ENCODE peak calls at places on chromosomes 13 and 19, in ten cellular contexts. One of them, this sample, is unnamed.

GRCh38 chr19:53977991-53978731 is 13.3 kb upstream of the CACNG6 start:
- DNase-seq in breast epithelium: no peak
- DNase-seq in ACHN: no peak
- DNase-seq in cardiac fibroblast: peak; percentile 97
- DNase-seq in dermis microvascular lymphatic vessel endothelial cell: peak; percentile 96
- DNase-seq in Calu3: no peak
- DNase-seq in AG10803: peak; percentile 86
- DNase-seq in DMS53: no peak
- DNase-seq in WTC11: peak; percentile 99
- DNase-seq in renal cortical epithelial cell: peak; percentile 3
- DNase-seq in this sample: no peak

GRCh38 chr19:40512473-40513344 is 45.9 kb downstream of the SPTBN4 start:
- DNase-seq in ACHN: no peak
- DNase-seq in renal cortical epithelial cell: no peak
- DNase-seq in cardiac fibroblast: peak; percentile 9
- DNase-seq in dermis microvascular lymphatic vessel endothelial cell: no peak
- DNase-seq in AG10803: peak; percentile 13
- DNase-seq in WTC11: peak; percentile 67
- DNase-seq in Calu3: no peak
- DNase-seq in breast epithelium: no peak
- DNase-seq in DMS53: peak; percentile 72
- DNase-seq in this sample: no peak

GRCh38 chr19:42309686-42310085 is 3.4 kb upstream of the TMEM145 start:
- DNase-seq in renal cortical epithelial cell: no peak
- DNase-seq in AG10803: no peak
- DNase-seq in Calu3: no peak
- DNase-seq in DMS53: no peak
- DNase-seq in ACHN: no peak
- DNase-seq in WTC11: no peak
- DNase-seq in dermis microvascular lymphatic vessel endothelial cell: no peak
- DNase-seq in cardiac fibroblast: no peak
- DNase-seq in breast epithelium: no peak
- DNase-seq in this sample: no peak

GRCh38 chr13:77729502-77730221 is 32.2 kb downstream of the SLAIN1 start:
- DNase-seq in AG10803: no peak
- DNase-seq in dermis microvascular lymphatic vessel endothelial cell: no peak
- DNase-seq in WTC11: no peak
- DNase-seq in breast epithelium: no peak
- DNase-seq in renal cortical epithelial cell: no peak
- DNase-seq in ACHN: no peak
- DNase-seq in cardiac fibroblast: no peak
- DNase-seq in Calu3: no peak
- DNase-seq in DMS53: no peak
- DNase-seq in this sample: no peak

GRCh38 chr13:46630419-46631183 is 77.6 kb downstream of the LRCH1 start:
- DNase-seq in Calu3: no peak
- DNase-seq in breast epithelium: no peak
- DNase-seq in ACHN: no peak
- DNase-seq in AG10803: no peak
- DNase-seq in cardiac fibroblast: no peak
- DNase-seq in dermis microvascular lymphatic vessel endothelial cell: no peak
- DNase-seq in renal cortical epithelial cell: no peak
- DNase-seq in WTC11: no peak
- DNase-seq in DMS53: no peak
- DNase-seq in this sample: no peak

GRCh38 chr19:709196-709964 is 645 bp downstream of the PALM start:
- DNase-seq in WTC11: no peak
- DNase-seq in AG10803: no peak
- DNase-seq in ACHN: no peak
- DNase-seq in DMS53: no peak
- DNase-seq in renal cortical epithelial cell: no peak
- DNase-seq in breast epithelium: no peak
- DNase-seq in dermis microvascular lymphatic vessel endothelial cell: no peak
- DNase-seq in Calu3: no peak
- DNase-seq in cardiac fibroblast: no peak
- DNase-seq in this sample: no peak

GRCh38 chr19:1651061-1651547 is 1.3 kb downstream of the TCF3 start:
- DNase-seq in Calu3: no peak
- DNase-seq in breast epithelium: no peak
- DNase-seq in renal cortical epithelial cell: no peak
- DNase-seq in ACHN: peak; percentile 22
- DNase-seq in AG10803: peak; percentile 12
- DNase-seq in WTC11: peak; percentile 56
- DNase-seq in dermis microvascular lymphatic vessel endothelial cell: peak; percentile 42
- DNase-seq in cardiac fibroblast: peak; percentile 37
- DNase-seq in DMS53: no peak
- DNase-seq in this sample: no peak

GRCh38 chr13:51148952-51149573 is 38.0 kb upstream of the C13orf42 start:
- DNase-seq in AG10803: peak; percentile 60
- DNase-seq in Calu3: peak; percentile 17
- DNase-seq in WTC11: peak; percentile 68
- DNase-seq in ACHN: peak; percentile 4
- DNase-seq in cardiac fibroblast: peak; percentile 77
- DNase-seq in dermis microvascular lymphatic vessel endothelial cell: peak; percentile 58
- DNase-seq in breast epithelium: no peak
- DNase-seq in renal cortical epithelial cell: peak; percentile 47
- DNase-seq in DMS53: peak; percentile 47
- DNase-seq in this sample: no peak

GRCh38 chr13:26019881-26020535 is 31.8 kb downstream of the SHISA2 start:
- DNase-seq in renal cortical epithelial cell: peak; percentile 100
- DNase-seq in cardiac fibroblast: peak; percentile 68
- DNase-seq in breast epithelium: no peak
- DNase-seq in DMS53: no peak
- DNase-seq in dermis microvascular lymphatic vessel endothelial cell: peak; percentile 82
- DNase-seq in Calu3: peak; percentile 48
- DNase-seq in WTC11: no peak
- DNase-seq in ACHN: peak; percentile 97
- DNase-seq in AG10803: peak; percentile 89
- DNase-seq in this sample: no peak

GRCh38 chr13:49679244-49679643 is 12.0 kb downstream of the EBPL start:
- DNase-seq in ACHN: no peak
- DNase-seq in dermis microvascular lymphatic vessel endothelial cell: peak; percentile 33
- DNase-seq in cardiac fibroblast: no peak
- DNase-seq in breast epithelium: no peak
- DNase-seq in AG10803: no peak
- DNase-seq in renal cortical epithelial cell: peak; percentile 51
- DNase-seq in Calu3: peak; percentile 10
- DNase-seq in DMS53: peak; percentile 5
- DNase-seq in WTC11: no peak
- DNase-seq in this sample: no peak

GRCh38 chr13:21675095-21676007 is 4.5 kb downstream of the FGF9 start:
- DNase-seq in cardiac fibroblast: no peak
- DNase-seq in renal cortical epithelial cell: no peak
- DNase-seq in AG10803: no peak
- DNase-seq in dermis microvascular lymphatic vessel endothelial cell: no peak
- DNase-seq in DMS53: peak; percentile 92
- DNase-seq in ACHN: no peak
- DNase-seq in breast epithelium: no peak
- DNase-seq in Calu3: peak; percentile 28
- DNase-seq in WTC11: peak; percentile 57
- DNase-seq in this sample: no peak

GRCh38 chr19:51272183-51272817 is 21.4 kb downstream of the SIGLECL1 start:
- DNase-seq in ACHN: no peak
- DNase-seq in breast epithelium: no peak
- DNase-seq in Calu3: no peak
- DNase-seq in dermis microvascular lymphatic vessel endothelial cell: no peak
- DNase-seq in DMS53: no peak
- DNase-seq in renal cortical epithelial cell: no peak
- DNase-seq in WTC11: no peak
- DNase-seq in cardiac fibroblast: no peak
- DNase-seq in AG10803: no peak
- DNase-seq in this sample: no peak

GRCh38 chr13:24233351-24233901 is 72.9 kb downstream of the SPATA13 start:
- DNase-seq in AG10803: peak; percentile 41
- DNase-seq in WTC11: peak; percentile 31
- DNase-seq in DMS53: no peak
- DNase-seq in renal cortical epithelial cell: peak; percentile 44
- DNase-seq in cardiac fibroblast: peak; percentile 43
- DNase-seq in breast epithelium: no peak
- DNase-seq in ACHN: no peak
- DNase-seq in Calu3: no peak
- DNase-seq in dermis microvascular lymphatic vessel endothelial cell: no peak
- DNase-seq in this sample: no peak

GRCh38 chr19:39007096-39007495 is 25.3 kb downstream of the FBXO27 start:
- DNase-seq in Calu3: no peak
- DNase-seq in WTC11: peak; percentile 23
- DNase-seq in DMS53: peak; percentile 28
- DNase-seq in ACHN: no peak
- DNase-seq in dermis microvascular lymphatic vessel endothelial cell: no peak
- DNase-seq in breast epithelium: no peak
- DNase-seq in renal cortical epithelial cell: no peak
- DNase-seq in AG10803: no peak
- DNase-seq in cardiac fibroblast: no peak
- DNase-seq in this sample: no peak

GRCh38 chr19:634975-635652 is 1.8 kb upstream of the POLRMT start:
- DNase-seq in cardiac fibroblast: no peak
- DNase-seq in DMS53: no peak
- DNase-seq in ACHN: no peak
- DNase-seq in dermis microvascular lymphatic vessel endothelial cell: no peak
- DNase-seq in renal cortical epithelial cell: no peak
- DNase-seq in breast epithelium: no peak
- DNase-seq in Calu3: no peak
- DNase-seq in AG10803: no peak
- DNase-seq in WTC11: no peak
- DNase-seq in this sample: no peak

GRCh38 chr13:72890546-72890945 is 108.6 kb downstream of the PIBF1 start:
- DNase-seq in DMS53: no peak
- DNase-seq in renal cortical epithelial cell: peak; percentile 27
- DNase-seq in breast epithelium: no peak
- DNase-seq in cardiac fibroblast: no peak
- DNase-seq in AG10803: no peak
- DNase-seq in dermis microvascular lymphatic vessel endothelial cell: no peak
- DNase-seq in ACHN: no peak
- DNase-seq in WTC11: no peak
- DNase-seq in Calu3: no peak
- DNase-seq in this sample: no peak

GRCh38 chr13:42041017-42041683 is 7.3 kb upstream of the DGKH start:
- DNase-seq in AG10803: peak; percentile 45
- DNase-seq in dermis microvascular lymphatic vessel endothelial cell: peak; percentile 69
- DNase-seq in breast epithelium: peak; percentile 57
- DNase-seq in renal cortical epithelial cell: no peak
- DNase-seq in cardiac fibroblast: peak; percentile 58
- DNase-seq in WTC11: peak; percentile 55
- DNase-seq in DMS53: peak; percentile 77
- DNase-seq in Calu3: peak; percentile 51
- DNase-seq in ACHN: peak; percentile 47
- DNase-seq in this sample: no peak

GRCh38 chr13:99693351-99693750 is 192.1 kb downstream of the TM9SF2 start:
- DNase-seq in AG10803: no peak
- DNase-seq in dermis microvascular lymphatic vessel endothelial cell: no peak
- DNase-seq in WTC11: no peak
- DNase-seq in ACHN: no peak
- DNase-seq in DMS53: no peak
- DNase-seq in renal cortical epithelial cell: no peak
- DNase-seq in Calu3: no peak
- DNase-seq in cardiac fibroblast: no peak
- DNase-seq in breast epithelium: no peak
- DNase-seq in this sample: no peak

GRCh38 chr13:59145381-59145780 is 1018.3 kb downstream of the DIAPH3 start:
- DNase-seq in AG10803: no peak
- DNase-seq in DMS53: no peak
- DNase-seq in dermis microvascular lymphatic vessel endothelial cell: no peak
- DNase-seq in breast epithelium: no peak
- DNase-seq in renal cortical epithelial cell: no peak
- DNase-seq in Calu3: no peak
- DNase-seq in ACHN: no peak
- DNase-seq in WTC11: no peak
- DNase-seq in cardiac fibroblast: no peak
- DNase-seq in this sample: no peak

GRCh38 chr19:5880604-5881078 is 10.3 kb upstream of the FUT5 start:
- DNase-seq in Calu3: no peak
- DNase-seq in DMS53: peak; percentile 75
- DNase-seq in breast epithelium: no peak
- DNase-seq in WTC11: peak; percentile 29
- DNase-seq in cardiac fibroblast: peak; percentile 52
- DNase-seq in AG10803: peak; percentile 88
- DNase-seq in dermis microvascular lymphatic vessel endothelial cell: no peak
- DNase-seq in ACHN: peak; percentile 34
- DNase-seq in renal cortical epithelial cell: peak; percentile 73
- DNase-seq in this sample: peak; percentile 95

GRCh38 chr13:79987323-79987722 is 353.6 kb downstream of the SPRY2 start:
- DNase-seq in Calu3: no peak
- DNase-seq in breast epithelium: no peak
- DNase-seq in renal cortical epithelial cell: no peak
- DNase-seq in dermis microvascular lymphatic vessel endothelial cell: no peak
- DNase-seq in AG10803: no peak
- DNase-seq in DMS53: no peak
- DNase-seq in ACHN: no peak
- DNase-seq in cardiac fibroblast: peak; percentile 79
- DNase-seq in WTC11: no peak
- DNase-seq in this sample: no peak

GRCh38 chr19:17950310-17951150 is 16.4 kb upstream of the KCNN1 start:
- DNase-seq in breast epithelium: no peak
- DNase-seq in renal cortical epithelial cell: no peak
- DNase-seq in cardiac fibroblast: no peak
- DNase-seq in DMS53: peak; percentile 54
- DNase-seq in Calu3: no peak
- DNase-seq in dermis microvascular lymphatic vessel endothelial cell: no peak
- DNase-seq in WTC11: peak; percentile 73
- DNase-seq in AG10803: no peak
- DNase-seq in ACHN: no peak
- DNase-seq in this sample: no peak

GRCh38 chr19:7868671-7869452 is 5.3 kb downstream of the PRR36 start:
- DNase-seq in cardiac fibroblast: peak; percentile 67
- DNase-seq in Calu3: peak; percentile 70
- DNase-seq in DMS53: peak; percentile 90
- DNase-seq in AG10803: peak; percentile 34
- DNase-seq in ACHN: peak; percentile 82
- DNase-seq in renal cortical epithelial cell: peak; percentile 34
- DNase-seq in dermis microvascular lymphatic vessel endothelial cell: peak; percentile 67
- DNase-seq in WTC11: peak; percentile 95
- DNase-seq in breast epithelium: peak; percentile 79
- DNase-seq in this sample: no peak

GRCh38 chr13:41939403-41939802 is 21.5 kb downstream of the VWA8 start:
- DNase-seq in ACHN: no peak
- DNase-seq in Calu3: no peak
- DNase-seq in AG10803: no peak
- DNase-seq in breast epithelium: no peak
- DNase-seq in dermis microvascular lymphatic vessel endothelial cell: no peak
- DNase-seq in renal cortical epithelial cell: no peak
- DNase-seq in DMS53: no peak
- DNase-seq in WTC11: no peak
- DNase-seq in cardiac fibroblast: no peak
- DNase-seq in this sample: no peak

GRCh38 chr19:39362682-39363657 is 20.7 kb downstream of the SAMD4B start:
- DNase-seq in Calu3: no peak
- DNase-seq in breast epithelium: no peak
- DNase-seq in DMS53: no peak
- DNase-seq in WTC11: no peak
- DNase-seq in dermis microvascular lymphatic vessel endothelial cell: peak; percentile 28
- DNase-seq in ACHN: peak; percentile 27
- DNase-seq in renal cortical epithelial cell: peak; percentile 90
- DNase-seq in cardiac fibroblast: peak; percentile 70
- DNase-seq in AG10803: peak; percentile 63
- DNase-seq in this sample: no peak

GRCh38 chr13:28640861-28641599 is 17.9 kb upstream of the POMP start:
- DNase-seq in WTC11: no peak
- DNase-seq in AG10803: no peak
- DNase-seq in dermis microvascular lymphatic vessel endothelial cell: peak; percentile 97
- DNase-seq in ACHN: no peak
- DNase-seq in DMS53: no peak
- DNase-seq in Calu3: no peak
- DNase-seq in breast epithelium: no peak
- DNase-seq in cardiac fibroblast: peak; percentile 39
- DNase-seq in renal cortical epithelial cell: no peak
- DNase-seq in this sample: no peak

GRCh38 chr19:15115080-15115479 is 7.9 kb downstream of the SYDE1 start:
- DNase-seq in dermis microvascular lymphatic vessel endothelial cell: peak; percentile 42
- DNase-seq in cardiac fibroblast: peak; percentile 84
- DNase-seq in AG10803: peak; percentile 55
- DNase-seq in WTC11: no peak
- DNase-seq in Calu3: no peak
- DNase-seq in ACHN: no peak
- DNase-seq in breast epithelium: no peak
- DNase-seq in DMS53: no peak
- DNase-seq in renal cortical epithelial cell: no peak
- DNase-seq in this sample: no peak

GRCh38 chr13:110644892-110645521 is 29.7 kb downstream of the NAXD start:
- DNase-seq in AG10803: peak; percentile 74
- DNase-seq in breast epithelium: peak; percentile 73
- DNase-seq in WTC11: peak; percentile 89
- DNase-seq in ACHN: no peak
- DNase-seq in Calu3: no peak
- DNase-seq in dermis microvascular lymphatic vessel endothelial cell: peak; percentile 45
- DNase-seq in DMS53: peak; percentile 84
- DNase-seq in cardiac fibroblast: peak; percentile 28
- DNase-seq in renal cortical epithelial cell: peak; percentile 42
- DNase-seq in this sample: no peak